ENCODE peak calls at places on chromosomes 7 and 10, in ten cellular contexts. One of them, this sample, is unnamed.

GRCh38 chr7:27966219-27966780 is 214.3 kb downstream of the JAZF1 start:
- DNase-seq in cardiac muscle cell: no peak
- DNase-seq in K562: no peak
- DNase-seq in IMR-90: no peak
- DNase-seq in pancreas: no peak
- DNase-seq in A549: no peak
- DNase-seq in left lung: no peak
- DNase-seq in lower lobe of right lung: no peak
- DNase-seq in fibroblast of lung: no peak
- DNase-seq in kidney epithelial cell: no peak
- DNase-seq in this sample: no peak

GRCh38 chr10:13233358-13233757 is 816 bp downstream of the UCMA start:
- DNase-seq in cardiac muscle cell: no peak
- DNase-seq in K562: no peak
- DNase-seq in IMR-90: no peak
- DNase-seq in pancreas: no peak
- DNase-seq in A549: no peak
- DNase-seq in left lung: no peak
- DNase-seq in lower lobe of right lung: no peak
- DNase-seq in fibroblast of lung: no peak
- DNase-seq in kidney epithelial cell: no peak
- DNase-seq in this sample: no peak

GRCh38 chr7:98398567-98399372 is 2.1 kb downstream of the BAIAP2L1 start:
- DNase-seq in cardiac muscle cell: no peak
- DNase-seq in K562: peak
- DNase-seq in IMR-90: no peak
- DNase-seq in pancreas: peak
- DNase-seq in A549: no peak
- DNase-seq in left lung: no peak
- DNase-seq in lower lobe of right lung: no peak
- DNase-seq in fibroblast of lung: no peak
- DNase-seq in kidney epithelial cell: no peak
- DNase-seq in this sample: peak

GRCh38 chr10:98309366-98310355 is 41.7 kb upstream of the LOXL4 start:
- DNase-seq in cardiac muscle cell: peak
- DNase-seq in K562: peak
- DNase-seq in IMR-90: peak
- DNase-seq in pancreas: peak
- DNase-seq in A549: peak
- DNase-seq in left lung: peak
- DNase-seq in lower lobe of right lung: peak
- DNase-seq in fibroblast of lung: peak
- DNase-seq in kidney epithelial cell: peak
- DNase-seq in this sample: peak

GRCh38 chr10:1461016-1461415 is 276.3 kb downstream of the ADARB2 start:
- DNase-seq in cardiac muscle cell: no peak
- DNase-seq in K562: no peak
- DNase-seq in IMR-90: no peak
- DNase-seq in pancreas: no peak
- DNase-seq in A549: no peak
- DNase-seq in left lung: no peak
- DNase-seq in lower lobe of right lung: no peak
- DNase-seq in fibroblast of lung: no peak
- DNase-seq in kidney epithelial cell: no peak
- DNase-seq in this sample: no peak

GRCh38 chr10:125878957-125879835 is 1.9 kb downstream of the DHX32 start:
- DNase-seq in cardiac muscle cell: no peak
- DNase-seq in K562: no peak
- DNase-seq in IMR-90: peak
- DNase-seq in pancreas: peak
- DNase-seq in A549: peak
- DNase-seq in left lung: no peak
- DNase-seq in lower lobe of right lung: no peak
- DNase-seq in fibroblast of lung: peak
- DNase-seq in kidney epithelial cell: peak
- DNase-seq in this sample: peak

GRCh38 chr10:70699659-70700174 is 27.4 kb downstream of the ADAMTS14 start:
- DNase-seq in cardiac muscle cell: no peak
- DNase-seq in K562: peak
- DNase-seq in IMR-90: no peak
- DNase-seq in pancreas: no peak
- DNase-seq in A549: no peak
- DNase-seq in left lung: no peak
- DNase-seq in lower lobe of right lung: no peak
- DNase-seq in fibroblast of lung: no peak
- DNase-seq in kidney epithelial cell: peak
- DNase-seq in this sample: no peak

GRCh38 chr10:73159038-73159648 is 8.7 kb downstream of the ECD start:
- DNase-seq in cardiac muscle cell: peak
- DNase-seq in K562: peak
- DNase-seq in IMR-90: peak
- DNase-seq in pancreas: peak
- DNase-seq in A549: peak
- DNase-seq in left lung: no peak
- DNase-seq in lower lobe of right lung: no peak
- DNase-seq in fibroblast of lung: peak
- DNase-seq in kidney epithelial cell: no peak
- DNase-seq in this sample: peak

GRCh38 chr10:123746016-123746415 is 79.9 kb downstream of the GPR26 start:
- DNase-seq in cardiac muscle cell: no peak
- DNase-seq in K562: no peak
- DNase-seq in IMR-90: no peak
- DNase-seq in pancreas: no peak
- DNase-seq in A549: no peak
- DNase-seq in left lung: no peak
- DNase-seq in lower lobe of right lung: no peak
- DNase-seq in fibroblast of lung: no peak
- DNase-seq in kidney epithelial cell: no peak
- DNase-seq in this sample: no peak

GRCh38 chr10:123741711-123742110 is 75.6 kb downstream of the GPR26 start:
- DNase-seq in cardiac muscle cell: no peak
- DNase-seq in K562: no peak
- DNase-seq in IMR-90: no peak
- DNase-seq in pancreas: no peak
- DNase-seq in A549: no peak
- DNase-seq in left lung: no peak
- DNase-seq in lower lobe of right lung: no peak
- DNase-seq in fibroblast of lung: no peak
- DNase-seq in kidney epithelial cell: no peak
- DNase-seq in this sample: no peak

GRCh38 chr10:123742751-123743440 is 76.7 kb downstream of the GPR26 start:
- DNase-seq in cardiac muscle cell: no peak
- DNase-seq in K562: no peak
- DNase-seq in IMR-90: no peak
- DNase-seq in pancreas: no peak
- DNase-seq in A549: no peak
- DNase-seq in left lung: no peak
- DNase-seq in lower lobe of right lung: no peak
- DNase-seq in fibroblast of lung: no peak
- DNase-seq in kidney epithelial cell: no peak
- DNase-seq in this sample: no peak

GRCh38 chr10:123744226-123744536 is 78.0 kb downstream of the GPR26 start:
- DNase-seq in cardiac muscle cell: no peak
- DNase-seq in K562: no peak
- DNase-seq in IMR-90: no peak
- DNase-seq in pancreas: no peak
- DNase-seq in A549: no peak
- DNase-seq in left lung: no peak
- DNase-seq in lower lobe of right lung: no peak
- DNase-seq in fibroblast of lung: no peak
- DNase-seq in kidney epithelial cell: no peak
- DNase-seq in this sample: no peak

DNA sequence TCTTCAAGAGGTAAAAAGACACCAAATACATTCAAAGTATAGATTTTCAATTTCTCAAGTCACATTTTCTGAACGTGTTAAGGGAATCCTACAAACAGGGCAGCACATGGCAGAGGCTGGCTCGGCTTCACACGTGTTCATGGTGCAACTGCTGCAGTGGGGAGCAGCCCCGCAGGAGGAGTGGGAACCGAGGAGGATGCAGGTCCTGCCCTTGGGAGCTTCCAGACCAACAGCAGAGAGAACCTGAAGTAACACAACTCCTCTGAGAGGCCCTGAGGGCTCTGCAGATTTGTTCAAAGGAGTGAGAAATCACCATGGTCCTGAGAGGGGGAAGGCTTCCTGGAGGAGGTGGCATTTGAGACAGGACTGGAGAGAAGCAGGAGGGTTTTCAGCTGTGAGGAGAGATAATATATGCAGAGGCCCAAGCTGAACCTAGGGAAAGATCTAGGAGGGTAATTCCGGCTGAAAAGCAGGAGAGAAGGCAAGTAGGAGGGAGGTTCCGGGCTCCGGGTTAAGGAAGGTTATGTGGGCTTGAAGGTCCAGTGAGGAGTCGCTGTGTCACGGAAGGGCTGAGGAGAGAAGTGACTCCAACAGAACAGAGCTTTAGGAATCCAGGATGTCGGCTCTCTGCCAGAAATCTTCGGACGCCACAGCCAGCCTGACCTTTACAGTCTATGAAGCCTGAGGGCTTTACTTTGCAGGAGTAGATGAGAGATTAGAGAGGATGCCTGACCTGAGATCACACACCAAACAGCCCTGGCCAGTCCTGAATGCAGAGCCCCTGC is 77.5 kb downstream of the GPR26 start:
- DNase-seq in cardiac muscle cell: no peak
- DNase-seq in K562: no peak
- DNase-seq in IMR-90: no peak
- DNase-seq in pancreas: no peak
- DNase-seq in A549: no peak
- DNase-seq in left lung: no peak
- DNase-seq in lower lobe of right lung: no peak
- DNase-seq in fibroblast of lung: no peak
- DNase-seq in kidney epithelial cell: no peak
- DNase-seq in this sample: no peak
- H3K4me3 ChIP-seq in cardiac muscle cell: no peak
- H3K4me3 ChIP-seq in K562: no peak
- H3K4me3 ChIP-seq in IMR-90: no peak
- H3K4me3 ChIP-seq in pancreas: no peak
- H3K4me3 ChIP-seq in A549: no peak
- H3K4me3 ChIP-seq in left lung: no peak
- H3K4me3 ChIP-seq in lower lobe of right lung: no peak
- H3K4me3 ChIP-seq in fibroblast of lung: no peak
- H3K4me3 ChIP-seq in kidney epithelial cell: no peak
- H3K4me3 ChIP-seq in this sample: no peak

GRCh38 chr7:137209151-137209822 is 134.2 kb downstream of the PTN start:
- DNase-seq in cardiac muscle cell: no peak
- DNase-seq in K562: no peak
- DNase-seq in IMR-90: peak
- DNase-seq in pancreas: no peak
- DNase-seq in A549: no peak
- DNase-seq in left lung: no peak
- DNase-seq in lower lobe of right lung: no peak
- DNase-seq in fibroblast of lung: peak
- DNase-seq in kidney epithelial cell: no peak
- DNase-seq in this sample: no peak

GRCh38 chr7:137206770-137207169 is 136.8 kb downstream of the PTN start:
- DNase-seq in cardiac muscle cell: no peak
- DNase-seq in K562: no peak
- DNase-seq in IMR-90: no peak
- DNase-seq in pancreas: no peak
- DNase-seq in A549: no peak
- DNase-seq in left lung: no peak
- DNase-seq in lower lobe of right lung: no peak
- DNase-seq in fibroblast of lung: no peak
- DNase-seq in kidney epithelial cell: no peak
- DNase-seq in this sample: no peak
- TF ChIP-seq CTCF in cardiac muscle cell: no peak
- TF ChIP-seq CTCF in K562: no peak
- TF ChIP-seq CTCF in IMR-90: no peak
- TF ChIP-seq CTCF in pancreas: no peak
- TF ChIP-seq CTCF in A549: no peak
- TF ChIP-seq CTCF in left lung: no peak
- TF ChIP-seq CTCF in lower lobe of right lung: no peak
- TF ChIP-seq CTCF in fibroblast of lung: no peak
- TF ChIP-seq CTCF in kidney epithelial cell: no peak
- TF ChIP-seq CTCF in this sample: no peak

DNA sequence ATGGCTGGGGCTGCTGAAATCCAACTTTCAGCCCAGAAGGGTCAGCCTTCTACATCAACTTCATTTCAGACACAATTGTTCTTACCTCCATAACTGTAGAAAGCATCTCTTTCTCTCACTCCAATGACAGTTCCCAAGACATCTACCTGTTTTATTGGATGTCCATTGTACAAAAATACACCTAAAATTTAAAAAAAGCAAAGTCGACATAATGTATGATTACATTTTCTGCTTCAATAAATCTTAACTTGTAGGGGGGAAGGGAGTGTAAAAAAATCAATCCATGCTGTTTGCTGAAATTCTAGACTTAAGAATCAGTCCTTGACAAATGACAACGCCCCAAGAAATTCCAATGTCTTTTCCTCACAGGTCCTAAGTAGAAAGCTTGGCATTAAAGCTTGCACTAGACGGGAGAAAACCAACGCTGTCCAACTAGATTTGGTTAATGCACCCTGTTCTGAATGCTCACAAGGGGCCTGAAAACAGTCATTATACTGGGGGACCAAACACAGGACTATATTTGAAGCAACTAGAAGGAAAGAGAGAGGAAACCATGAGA is 7.5 kb downstream of the STN1 start:
- DNase-seq in cardiac muscle cell: no peak
- DNase-seq in K562: no peak
- DNase-seq in IMR-90: no peak
- DNase-seq in pancreas: no peak
- DNase-seq in A549: no peak
- DNase-seq in left lung: no peak
- DNase-seq in lower lobe of right lung: no peak
- DNase-seq in fibroblast of lung: no peak
- DNase-seq in kidney epithelial cell: no peak
- DNase-seq in this sample: no peak
- H3K4me3 ChIP-seq in cardiac muscle cell: no peak
- H3K4me3 ChIP-seq in K562: no peak
- H3K4me3 ChIP-seq in IMR-90: no peak
- H3K4me3 ChIP-seq in pancreas: no peak
- H3K4me3 ChIP-seq in A549: no peak
- H3K4me3 ChIP-seq in left lung: no peak
- H3K4me3 ChIP-seq in lower lobe of right lung: no peak
- H3K4me3 ChIP-seq in fibroblast of lung: no peak
- H3K4me3 ChIP-seq in kidney epithelial cell: no peak
- H3K4me3 ChIP-seq in this sample: no peak

GRCh38 chr10:77962350-77963146 is 36.0 kb upstream of the DLG5 start:
- DNase-seq in cardiac muscle cell: no peak
- DNase-seq in K562: no peak
- DNase-seq in IMR-90: no peak
- DNase-seq in pancreas: no peak
- DNase-seq in A549: no peak
- DNase-seq in left lung: no peak
- DNase-seq in lower lobe of right lung: no peak
- DNase-seq in fibroblast of lung: no peak
- DNase-seq in kidney epithelial cell: no peak
- DNase-seq in this sample: no peak

GRCh38 chr10:77963901-77964300 is 37.3 kb upstream of the DLG5 start:
- DNase-seq in cardiac muscle cell: no peak
- DNase-seq in K562: no peak
- DNase-seq in IMR-90: no peak
- DNase-seq in pancreas: no peak
- DNase-seq in A549: no peak
- DNase-seq in left lung: no peak
- DNase-seq in lower lobe of right lung: no peak
- DNase-seq in fibroblast of lung: no peak
- DNase-seq in kidney epithelial cell: no peak
- DNase-seq in this sample: no peak

GRCh38 chr10:77967611-77968022 is 41.1 kb upstream of the DLG5 start:
- DNase-seq in cardiac muscle cell: peak
- DNase-seq in K562: no peak
- DNase-seq in IMR-90: no peak
- DNase-seq in pancreas: no peak
- DNase-seq in A549: no peak
- DNase-seq in left lung: no peak
- DNase-seq in lower lobe of right lung: no peak
- DNase-seq in fibroblast of lung: no peak
- DNase-seq in kidney epithelial cell: no peak
- DNase-seq in this sample: no peak

GRCh38 chr10:77961668-77962067 is 35.1 kb upstream of the DLG5 start:
- DNase-seq in cardiac muscle cell: no peak
- DNase-seq in K562: no peak
- DNase-seq in IMR-90: no peak
- DNase-seq in pancreas: no peak
- DNase-seq in A549: no peak
- DNase-seq in left lung: no peak
- DNase-seq in lower lobe of right lung: no peak
- DNase-seq in fibroblast of lung: no peak
- DNase-seq in kidney epithelial cell: no peak
- DNase-seq in this sample: no peak

GRCh38 chr10:77965294-77965693 is 38.7 kb upstream of the DLG5 start:
- DNase-seq in cardiac muscle cell: no peak
- DNase-seq in K562: peak
- DNase-seq in IMR-90: peak
- DNase-seq in pancreas: no peak
- DNase-seq in A549: no peak
- DNase-seq in left lung: no peak
- DNase-seq in lower lobe of right lung: no peak
- DNase-seq in fibroblast of lung: peak
- DNase-seq in kidney epithelial cell: no peak
- DNase-seq in this sample: peak
- TF ChIP-seq CTCF in cardiac muscle cell: no peak
- TF ChIP-seq CTCF in K562: no peak
- TF ChIP-seq CTCF in IMR-90: peak
- TF ChIP-seq CTCF in pancreas: no peak
- TF ChIP-seq CTCF in A549: no peak
- TF ChIP-seq CTCF in left lung: no peak
- TF ChIP-seq CTCF in lower lobe of right lung: no peak
- TF ChIP-seq CTCF in fibroblast of lung: no peak
- TF ChIP-seq CTCF in kidney epithelial cell: no peak
- TF ChIP-seq CTCF in this sample: no peak